ENCODE peak calls at places on chromosomes 1 and 21, in four cellular contexts. V is fibroblast of pulmonary artery, K is AG04450, F is fibroblast of mammary gland. R is an unnamed sample.

GRCh38 chr1:40439247-40439646 is 11.0 kb upstream of the ZFP69B start:
- DNase-seq in V (no peak), K (no peak), F (no peak), R (no peak)

GRCh38 chr1:31812158-31812829 is 3.5 kb downstream of the SPOCD1 start:
- DNase-seq in V (no peak), K (no peak), F (no peak), R (no peak)

GRCh38 chr21:14768042-14768441 is 221.9 kb upstream of the SAMSN1 start:
- DNase-seq in V (no peak), K (no peak), F (peak; percentile 1), R (no peak)

GRCh38 chr1:67648582-67649326 is 36.2 kb upstream of the GADD45A start:
- DNase-seq in V (no peak), K (no peak), F (no peak), R (no peak)

GRCh38 chr1:80075351-80075750 is 1068.8 kb upstream of the ADGRL4 start:
- DNase-seq in V (no peak), K (no peak), F (no peak), R (no peak)

GRCh38 chr1:104787866-104788510 is 1038.3 kb downstream of the AMY1C start:
- DNase-seq in V (no peak), K (no peak), F (no peak), R (no peak)

GRCh38 chr1:108199231-108199657 is 899 bp downstream of the SLC25A24 start:
- DNase-seq in V (peak; percentile 54), K (no peak), F (peak; percentile 31), R (no peak)

GRCh38 chr21:35153671-35154070 is 104.6 kb upstream of the RUNX1 start:
- DNase-seq in V (no peak), K (no peak), F (no peak), R (no peak)

GRCh38 chr1:43651188-43651587 is 1.2 kb downstream of the KDM4A start:
- DNase-seq in V (no peak), K (no peak), F (no peak), R (no peak)

GRCh38 chr1:93448292-93448982 is 519 bp downstream of the FNBP1L start:
- DNase-seq in V (peak; percentile 34), K (no peak), F (peak; percentile 17), R (peak; percentile 60)
- H3K4me3 ChIP-seq in V (peak overlapping the region; percentile 88), K (peak overlapping the region; percentile 82), F (peak overlapping the region; percentile 64), R (peak overlapping the region; percentile 82)

DNA sequence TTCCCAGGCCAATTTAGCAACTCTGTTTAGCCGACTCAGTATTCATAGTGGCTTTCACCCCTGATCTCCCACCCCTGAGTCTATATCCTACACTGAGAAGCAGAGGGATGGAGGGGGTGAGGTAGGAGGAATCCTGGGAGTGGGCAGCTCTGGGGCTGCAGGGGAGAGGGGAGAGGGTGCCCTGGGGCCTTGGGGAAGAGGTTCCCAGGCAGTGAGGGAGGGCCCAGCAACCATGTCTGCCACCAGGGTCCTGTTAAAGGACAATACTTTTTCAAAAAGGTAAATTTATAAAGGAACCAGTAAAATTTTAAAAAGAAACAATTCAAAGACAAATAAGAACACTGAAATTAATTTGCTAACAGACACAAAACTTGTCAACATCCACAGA is 30.3 kb downstream of the EPHX1 start:
- DNase-seq in V (no peak), K (no peak), F (no peak), R (no peak)
- H3K4me3 ChIP-seq in V (no peak overlapping the region), K (no peak overlapping the region), F (no peak overlapping the region), R (no peak overlapping the region)

GRCh38 chr1:156379420-156380165 is 10.6 kb downstream of the RHBG start:
- DNase-seq in V (peak; percentile 21), K (no peak), F (no peak), R (no peak)
- H3K4me3 ChIP-seq in V (no peak overlapping the region), K (no peak overlapping the region), F (no peak overlapping the region), R (no peak overlapping the region)

GRCh38 chr1:25795955-25796806 is 3.8 kb upstream of the SELENON start:
- DNase-seq in V (no peak), K (no peak), F (no peak), R (no peak)

GRCh38 chr1:25797939-25798338 is 2.1 kb upstream of the SELENON start:
- DNase-seq in V (peak; percentile 32), K (no peak), F (peak; percentile 32), R (no peak)

GRCh38 chr1:25798666-25799345 is 1.2 kb upstream of the SELENON start:
- DNase-seq in V (no peak), K (no peak), F (no peak), R (no peak)

GRCh38 chr1:25795227-25795626 is 4.8 kb upstream of the SELENON start:
- DNase-seq in V (no peak), K (no peak), F (no peak), R (no peak)

GRCh38 chr1:25796807-25797458 is 3.1 kb upstream of the SELENON start:
- DNase-seq in V (peak; percentile 82), K (no peak), F (peak; percentile 77), R (peak; percentile 95)
- H3K4me3 ChIP-seq in V (no peak overlapping the region), K (no peak overlapping the region), F (no peak overlapping the region), R (no peak overlapping the region)

DNA sequence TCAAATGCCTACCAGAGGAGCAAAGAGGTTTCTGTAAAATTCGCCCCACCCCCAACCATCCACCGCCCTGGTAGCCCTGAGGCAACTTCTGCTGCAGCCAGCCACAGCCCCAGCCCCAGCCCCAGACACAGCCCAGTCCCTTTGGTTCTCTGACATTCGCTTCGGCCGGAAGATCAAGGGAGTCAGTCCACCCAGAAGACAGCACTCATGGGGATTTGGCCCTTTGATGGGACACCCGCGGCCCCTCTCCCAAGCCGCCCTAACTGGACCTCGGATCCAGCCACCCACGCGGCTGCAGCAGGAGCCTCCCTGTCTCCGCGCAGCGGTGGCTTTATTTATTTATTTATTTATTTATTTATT is 3881.0 kb downstream of the SRGAP2C start:
- DNase-seq in V (no peak), K (no peak), F (no peak), R (peak; percentile 34)
- H3K4me3 ChIP-seq in V (no peak overlapping the region), K (no peak overlapping the region), F (no peak overlapping the region), R (no peak overlapping the region)

GRCh38 chr1:19392221-19392620 is 80.1 kb downstream of the SLC66A1 start:
- DNase-seq in V (no peak), K (no peak), F (no peak), R (no peak)
- H3K4me3 ChIP-seq in V (no peak overlapping the region), K (no peak overlapping the region), F (no peak overlapping the region), R (no peak overlapping the region)

GRCh38 chr1:211646566-211646965 is 28.9 kb downstream of the NEK2 start:
- DNase-seq in V (no peak), K (no peak), F (no peak), R (no peak)
- H3K4me3 ChIP-seq in V (no peak overlapping the region), K (no peak overlapping the region), F (no peak overlapping the region), R (no peak overlapping the region)

DNA sequence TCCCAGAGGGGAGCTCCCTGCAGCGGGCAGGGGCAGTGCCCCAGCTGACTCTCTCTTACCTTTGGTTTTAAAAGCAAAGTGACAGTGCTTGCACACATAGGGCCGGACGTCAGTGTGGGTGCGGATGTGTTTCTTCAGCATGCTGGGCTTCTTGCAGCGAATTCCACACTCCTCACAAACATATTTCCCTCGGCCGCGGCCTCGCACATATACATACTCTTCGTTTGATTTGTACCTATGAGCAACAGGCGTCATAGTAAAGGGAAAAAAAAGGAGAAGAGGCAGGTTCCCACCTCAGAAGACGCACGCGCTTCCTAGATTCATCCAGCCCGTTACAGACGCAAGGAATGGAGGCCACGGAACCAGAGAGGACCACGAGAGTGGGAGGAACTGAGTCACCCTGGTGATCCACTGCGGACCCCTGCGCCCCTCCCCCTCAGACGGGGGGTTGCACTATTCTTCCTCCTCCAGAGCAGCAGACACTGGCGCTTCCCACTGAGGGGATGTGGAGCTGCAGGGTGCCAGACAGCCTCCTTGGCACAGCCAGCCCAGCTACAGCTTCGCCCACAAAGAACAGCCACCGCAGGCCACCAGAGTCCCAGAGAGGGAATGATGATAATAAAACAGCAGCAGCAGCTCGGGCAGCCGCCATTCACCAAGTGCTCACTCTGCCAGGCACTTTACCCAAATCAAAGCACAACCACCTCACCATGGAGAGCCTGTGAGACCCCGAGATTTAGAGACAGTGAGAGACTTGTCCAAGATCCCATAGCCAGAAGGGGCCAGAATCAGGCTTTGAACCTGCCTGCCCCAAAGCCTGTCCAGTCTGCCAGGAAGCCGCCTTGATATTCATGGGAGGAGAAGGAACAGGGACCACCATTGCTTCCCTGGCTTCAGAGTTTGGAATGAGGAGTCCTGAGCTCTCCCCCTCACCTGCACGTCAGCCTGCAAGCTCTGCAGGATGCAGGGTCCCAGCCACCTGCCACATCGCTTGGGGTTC is 40.5 kb upstream of the EDN2 start:
- DNase-seq in V (no peak), K (no peak), F (no peak), R (no peak)
- H3K4me3 ChIP-seq in V (no peak overlapping the region), K (no peak overlapping the region), F (no peak overlapping the region), R (no peak overlapping the region)

R was measured in aorta.